ENCODE peak calls at places on chromosomes 4 and X, in eight cellular contexts. One of them, this sample, is unnamed.

GRCh38 chrX:39440734-39441305 is 639.6 kb downstream of the MID1IP1 start:
- DNase-seq in hepatocyte: no peak
- DNase-seq in foreskin fibroblast: no peak
- DNase-seq in IMR-90: no peak
- DNase-seq in mammary epithelial cell: no peak
- DNase-seq in astrocyte of the cerebellum: no peak
- DNase-seq in BJ: no peak
- DNase-seq in A549: no peak
- DNase-seq in this sample: peak

GRCh38 chr4:110869862-110870577 is 247.1 kb upstream of the PITX2 start:
- DNase-seq in hepatocyte: no peak
- DNase-seq in foreskin fibroblast: peak
- DNase-seq in IMR-90: peak
- DNase-seq in mammary epithelial cell: no peak
- DNase-seq in astrocyte of the cerebellum: no peak
- DNase-seq in BJ: no peak
- DNase-seq in A549: no peak
- DNase-seq in this sample: peak

GRCh38 chr4:125254111-125254510 is 60.6 kb upstream of the FAT4 start:
- DNase-seq in hepatocyte: no peak
- DNase-seq in foreskin fibroblast: peak
- DNase-seq in IMR-90: peak
- DNase-seq in mammary epithelial cell: peak
- DNase-seq in astrocyte of the cerebellum: peak
- DNase-seq in BJ: peak
- DNase-seq in A549: no peak
- DNase-seq in this sample: no peak

GRCh38 chr4:109908741-109909140 is 3.9 kb upstream of the EGF start:
- DNase-seq in hepatocyte: no peak
- DNase-seq in foreskin fibroblast: no peak
- DNase-seq in IMR-90: no peak
- DNase-seq in mammary epithelial cell: no peak
- DNase-seq in astrocyte of the cerebellum: no peak
- DNase-seq in BJ: no peak
- DNase-seq in A549: no peak
- DNase-seq in this sample: no peak

GRCh38 chrX:29431895-29432294 is 783.5 kb upstream of the MAGEB2 start:
- DNase-seq in hepatocyte: no peak
- DNase-seq in foreskin fibroblast: peak
- DNase-seq in IMR-90: no peak
- DNase-seq in mammary epithelial cell: peak
- DNase-seq in astrocyte of the cerebellum: no peak
- DNase-seq in BJ: no peak
- DNase-seq in A549: no peak
- DNase-seq in this sample: no peak

GRCh38 chr4:1409079-1409805 is 3.0 kb upstream of the NKX1-1 start:
- DNase-seq in hepatocyte: no peak
- DNase-seq in foreskin fibroblast: no peak
- DNase-seq in IMR-90: no peak
- DNase-seq in mammary epithelial cell: no peak
- DNase-seq in astrocyte of the cerebellum: no peak
- DNase-seq in BJ: no peak
- DNase-seq in A549: no peak
- DNase-seq in this sample: no peak

GRCh38 chrX:42485621-42486020 is 292.3 kb downstream of the PPP1R2C start:
- DNase-seq in hepatocyte: no peak
- DNase-seq in foreskin fibroblast: peak
- DNase-seq in IMR-90: no peak
- DNase-seq in mammary epithelial cell: no peak
- DNase-seq in astrocyte of the cerebellum: no peak
- DNase-seq in BJ: no peak
- DNase-seq in A549: no peak
- DNase-seq in this sample: no peak

GRCh38 chrX:100609591-100609990 is 24.9 kb downstream of the TNMD start:
- DNase-seq in hepatocyte: no peak
- DNase-seq in foreskin fibroblast: no peak
- DNase-seq in IMR-90: no peak
- DNase-seq in mammary epithelial cell: no peak
- DNase-seq in astrocyte of the cerebellum: no peak
- DNase-seq in BJ: no peak
- DNase-seq in A549: no peak
- DNase-seq in this sample: no peak

GRCh38 chr4:143202824-143203223 is 18.1 kb downstream of the USP38 start:
- DNase-seq in hepatocyte: no peak
- DNase-seq in foreskin fibroblast: peak
- DNase-seq in IMR-90: no peak
- DNase-seq in mammary epithelial cell: no peak
- DNase-seq in astrocyte of the cerebellum: no peak
- DNase-seq in BJ: no peak
- DNase-seq in A549: no peak
- DNase-seq in this sample: no peak

GRCh38 chrX:45783002-45783401 is 582.3 kb upstream of the DIPK2B start:
- DNase-seq in hepatocyte: no peak
- DNase-seq in foreskin fibroblast: no peak
- DNase-seq in IMR-90: no peak
- DNase-seq in mammary epithelial cell: no peak
- DNase-seq in astrocyte of the cerebellum: no peak
- DNase-seq in BJ: no peak
- DNase-seq in A549: no peak
- DNase-seq in this sample: no peak

GRCh38 chr4:118765399-118765798 is 70.5 kb downstream of the SEC24D start:
- DNase-seq in hepatocyte: peak
- DNase-seq in foreskin fibroblast: peak
- DNase-seq in IMR-90: peak
- DNase-seq in mammary epithelial cell: peak
- DNase-seq in astrocyte of the cerebellum: peak
- DNase-seq in BJ: peak
- DNase-seq in A549: peak
- DNase-seq in this sample: no peak

GRCh38 chrX:144896323-144896722 is 351.0 kb upstream of the SPANXN1 start:
- DNase-seq in hepatocyte: peak
- DNase-seq in foreskin fibroblast: no peak
- DNase-seq in IMR-90: no peak
- DNase-seq in mammary epithelial cell: peak
- DNase-seq in astrocyte of the cerebellum: no peak
- DNase-seq in BJ: no peak
- DNase-seq in A549: no peak
- DNase-seq in this sample: no peak
- TF ChIP-seq CTCF in hepatocyte: peak
- TF ChIP-seq CTCF in foreskin fibroblast: no peak
- TF ChIP-seq CTCF in IMR-90: peak
- TF ChIP-seq CTCF in mammary epithelial cell: peak
- TF ChIP-seq CTCF in astrocyte of the cerebellum: no peak
- TF ChIP-seq CTCF in BJ: no peak
- TF ChIP-seq CTCF in A549: no peak
- TF ChIP-seq CTCF in this sample: no peak

DNA sequence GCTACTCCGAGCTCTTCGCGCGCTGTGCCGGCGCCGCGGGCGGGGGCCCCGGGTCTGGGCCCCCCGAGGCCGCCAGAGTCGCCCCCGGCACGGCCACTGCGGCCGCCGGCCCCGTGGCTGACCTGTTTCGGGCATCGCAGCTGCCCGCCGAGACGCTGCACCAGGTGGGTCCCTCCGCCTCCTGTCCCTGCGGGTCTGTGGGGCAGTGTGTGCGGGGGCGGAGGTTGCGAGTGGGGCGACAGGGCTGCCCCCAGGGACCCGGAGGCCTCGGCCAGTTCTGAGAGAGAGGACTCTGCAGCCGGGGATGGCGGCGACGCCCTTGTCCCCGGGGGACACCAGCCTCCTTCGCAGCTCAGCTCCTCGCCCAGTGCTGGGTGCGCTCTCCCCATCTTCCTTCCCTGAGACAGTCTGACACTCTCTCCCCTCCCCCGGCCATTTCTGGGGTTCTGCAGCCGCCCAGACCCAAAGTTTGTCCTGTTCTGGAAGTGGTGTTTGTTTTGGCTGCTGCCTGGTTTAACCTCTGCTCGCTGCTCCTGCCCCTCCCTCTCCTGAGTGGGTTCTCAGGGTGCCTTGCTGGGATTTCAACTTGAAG is 609 bp downstream of the REPS2 start:
- DNase-seq in hepatocyte: no peak
- DNase-seq in foreskin fibroblast: no peak
- DNase-seq in IMR-90: no peak
- DNase-seq in mammary epithelial cell: no peak
- DNase-seq in astrocyte of the cerebellum: no peak
- DNase-seq in BJ: no peak
- DNase-seq in A549: no peak
- DNase-seq in this sample: no peak
- H3K4me3 ChIP-seq in hepatocyte: peak
- H3K4me3 ChIP-seq in foreskin fibroblast: peak
- H3K4me3 ChIP-seq in IMR-90: peak
- H3K4me3 ChIP-seq in mammary epithelial cell: peak
- H3K4me3 ChIP-seq in astrocyte of the cerebellum: peak
- H3K4me3 ChIP-seq in BJ: peak
- H3K4me3 ChIP-seq in A549: peak
- H3K4me3 ChIP-seq in this sample: peak

GRCh38 chr4:89137231-89137630 is 25.9 kb downstream of the TIGD2 start:
- DNase-seq in hepatocyte: no peak
- DNase-seq in foreskin fibroblast: no peak
- DNase-seq in IMR-90: no peak
- DNase-seq in mammary epithelial cell: no peak
- DNase-seq in astrocyte of the cerebellum: no peak
- DNase-seq in BJ: no peak
- DNase-seq in A549: no peak
- DNase-seq in this sample: no peak
- TF ChIP-seq CTCF in hepatocyte: no peak
- TF ChIP-seq CTCF in foreskin fibroblast: no peak
- TF ChIP-seq CTCF in IMR-90: no peak
- TF ChIP-seq CTCF in mammary epithelial cell: no peak
- TF ChIP-seq CTCF in astrocyte of the cerebellum: no peak
- TF ChIP-seq CTCF in BJ: no peak
- TF ChIP-seq CTCF in A549: no peak
- TF ChIP-seq CTCF in this sample: no peak

DNA sequence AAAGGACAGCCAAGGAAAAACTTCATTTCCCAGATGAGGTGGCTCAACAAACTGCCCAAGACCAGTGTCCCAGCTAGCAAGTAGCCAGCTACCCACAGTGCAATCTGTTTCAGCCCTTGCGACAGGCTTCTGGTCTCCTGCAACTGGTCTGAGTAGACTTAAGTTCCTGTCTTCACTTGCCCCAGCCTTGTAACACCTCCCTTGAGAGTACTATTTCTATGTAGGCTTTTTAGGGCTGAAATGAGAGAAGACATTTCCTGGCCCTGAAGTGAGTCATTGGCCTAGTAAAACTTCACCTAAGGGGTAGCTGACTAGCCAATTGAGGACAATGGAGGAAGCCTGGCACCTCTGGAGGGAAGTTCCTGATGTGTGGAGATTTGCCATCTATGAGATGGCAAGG is 80.1 kb upstream of the STIM2 start:
- DNase-seq in hepatocyte: no peak
- DNase-seq in foreskin fibroblast: peak
- DNase-seq in IMR-90: peak
- DNase-seq in mammary epithelial cell: peak
- DNase-seq in astrocyte of the cerebellum: no peak
- DNase-seq in BJ: no peak
- DNase-seq in A549: no peak
- DNase-seq in this sample: peak
- H3K4me3 ChIP-seq in hepatocyte: no peak
- H3K4me3 ChIP-seq in foreskin fibroblast: no peak
- H3K4me3 ChIP-seq in IMR-90: no peak
- H3K4me3 ChIP-seq in mammary epithelial cell: no peak
- H3K4me3 ChIP-seq in astrocyte of the cerebellum: no peak
- H3K4me3 ChIP-seq in BJ: no peak
- H3K4me3 ChIP-seq in A549: no peak
- H3K4me3 ChIP-seq in this sample: no peak

GRCh38 chrX:106037835-106038473 is 573 bp downstream of the SERPINA7 start:
- DNase-seq in hepatocyte: no peak
- DNase-seq in foreskin fibroblast: no peak
- DNase-seq in IMR-90: no peak
- DNase-seq in mammary epithelial cell: no peak
- DNase-seq in astrocyte of the cerebellum: no peak
- DNase-seq in BJ: no peak
- DNase-seq in A549: no peak
- DNase-seq in this sample: no peak

GRCh38 chrX:106038625-106039024 is at the start of gene SERPINA7:
- DNase-seq in hepatocyte: no peak
- DNase-seq in foreskin fibroblast: no peak
- DNase-seq in IMR-90: no peak
- DNase-seq in mammary epithelial cell: no peak
- DNase-seq in astrocyte of the cerebellum: no peak
- DNase-seq in BJ: no peak
- DNase-seq in A549: no peak
- DNase-seq in this sample: no peak

GRCh38 chrX:106036716-106037115 is 1.8 kb downstream of the SERPINA7 start:
- DNase-seq in hepatocyte: no peak
- DNase-seq in foreskin fibroblast: no peak
- DNase-seq in IMR-90: no peak
- DNase-seq in mammary epithelial cell: no peak
- DNase-seq in astrocyte of the cerebellum: no peak
- DNase-seq in BJ: no peak
- DNase-seq in A549: no peak
- DNase-seq in this sample: no peak

GRCh38 chrX:106039920-106040319 is 1.4 kb upstream of the SERPINA7 start:
- DNase-seq in hepatocyte: peak
- DNase-seq in foreskin fibroblast: peak
- DNase-seq in IMR-90: no peak
- DNase-seq in mammary epithelial cell: peak
- DNase-seq in astrocyte of the cerebellum: no peak
- DNase-seq in BJ: no peak
- DNase-seq in A549: no peak
- DNase-seq in this sample: no peak

GRCh38 chrX:106035064-106035463 is 3.5 kb downstream of the SERPINA7 start:
- DNase-seq in hepatocyte: no peak
- DNase-seq in foreskin fibroblast: no peak
- DNase-seq in IMR-90: no peak
- DNase-seq in mammary epithelial cell: no peak
- DNase-seq in astrocyte of the cerebellum: no peak
- DNase-seq in BJ: no peak
- DNase-seq in A549: no peak
- DNase-seq in this sample: no peak
- TF ChIP-seq CTCF in hepatocyte: peak
- TF ChIP-seq CTCF in foreskin fibroblast: no peak
- TF ChIP-seq CTCF in IMR-90: no peak
- TF ChIP-seq CTCF in mammary epithelial cell: peak
- TF ChIP-seq CTCF in astrocyte of the cerebellum: peak
- TF ChIP-seq CTCF in BJ: no peak
- TF ChIP-seq CTCF in A549: no peak
- TF ChIP-seq CTCF in this sample: peak

GRCh38 chr4:41360911-41361830 is 104.4 kb downstream of the UCHL1 start:
- DNase-seq in hepatocyte: peak
- DNase-seq in foreskin fibroblast: peak
- DNase-seq in IMR-90: no peak
- DNase-seq in mammary epithelial cell: peak
- DNase-seq in astrocyte of the cerebellum: no peak
- DNase-seq in BJ: no peak
- DNase-seq in A549: no peak
- DNase-seq in this sample: no peak

GRCh38 chr4:41360214-41360910 is 103.6 kb downstream of the UCHL1 start:
- DNase-seq in hepatocyte: peak
- DNase-seq in foreskin fibroblast: peak
- DNase-seq in IMR-90: peak
- DNase-seq in mammary epithelial cell: peak
- DNase-seq in astrocyte of the cerebellum: no peak
- DNase-seq in BJ: no peak
- DNase-seq in A549: no peak
- DNase-seq in this sample: peak

GRCh38 chr4:41358626-41359025 is 101.9 kb downstream of the UCHL1 start:
- DNase-seq in hepatocyte: no peak
- DNase-seq in foreskin fibroblast: peak
- DNase-seq in IMR-90: no peak
- DNase-seq in mammary epithelial cell: no peak
- DNase-seq in astrocyte of the cerebellum: no peak
- DNase-seq in BJ: no peak
- DNase-seq in A549: no peak
- DNase-seq in this sample: no peak

GRCh38 chr4:41359836-41360213 is 103.1 kb downstream of the UCHL1 start:
- DNase-seq in hepatocyte: no peak
- DNase-seq in foreskin fibroblast: no peak
- DNase-seq in IMR-90: no peak
- DNase-seq in mammary epithelial cell: no peak
- DNase-seq in astrocyte of the cerebellum: no peak
- DNase-seq in BJ: no peak
- DNase-seq in A549: no peak
- DNase-seq in this sample: no peak

GRCh38 chr4:41359069-41359769 is 102.5 kb downstream of the UCHL1 start:
- DNase-seq in hepatocyte: no peak
- DNase-seq in foreskin fibroblast: no peak
- DNase-seq in IMR-90: no peak
- DNase-seq in mammary epithelial cell: no peak
- DNase-seq in astrocyte of the cerebellum: no peak
- DNase-seq in BJ: no peak
- DNase-seq in A549: peak
- DNase-seq in this sample: no peak
- H3K4me3 ChIP-seq in hepatocyte: no peak
- H3K4me3 ChIP-seq in foreskin fibroblast: no peak
- H3K4me3 ChIP-seq in IMR-90: no peak
- H3K4me3 ChIP-seq in mammary epithelial cell: no peak
- H3K4me3 ChIP-seq in astrocyte of the cerebellum: no peak
- H3K4me3 ChIP-seq in BJ: no peak
- H3K4me3 ChIP-seq in A549: peak
- H3K4me3 ChIP-seq in this sample: no peak